ENCODE peak calls at places on chromosomes 7 and 10, in six cellular contexts. One of them, this sample, is unnamed.

GRCh38 chr7:81308643-81309354 is 389.9 kb upstream of the SEMA3C start:
- DNase-seq in upper lobe of left lung: no peak
- DNase-seq in ovary: no peak
- DNase-seq in tibial nerve: no peak
- DNase-seq in A549: no peak
- DNase-seq in transverse colon: no peak
- DNase-seq in this sample: no peak

GRCh38 chr10:127151981-127152699 is 44.3 kb downstream of the INSYN2A start:
- DNase-seq in upper lobe of left lung: peak; percentile 84
- DNase-seq in ovary: no peak
- DNase-seq in tibial nerve: no peak
- DNase-seq in A549: peak; percentile 41
- DNase-seq in transverse colon: no peak
- DNase-seq in this sample: no peak

GRCh38 chr7:121530251-121531174 is 134.4 kb upstream of the FAM3C start:
- DNase-seq in upper lobe of left lung: peak; percentile 21
- DNase-seq in ovary: no peak
- DNase-seq in tibial nerve: no peak
- DNase-seq in A549: peak; percentile 59
- DNase-seq in transverse colon: peak; percentile 33
- DNase-seq in this sample: no peak

GRCh38 chr10:80265740-80266512 is 23.5 kb downstream of the MAT1A start:
- DNase-seq in upper lobe of left lung: no peak
- DNase-seq in ovary: peak; percentile 52
- DNase-seq in tibial nerve: no peak
- DNase-seq in A549: no peak
- DNase-seq in transverse colon: no peak
- DNase-seq in this sample: no peak

GRCh38 chr7:81645435-81645834 is 124.4 kb downstream of the HGF start:
- DNase-seq in upper lobe of left lung: no peak
- DNase-seq in ovary: no peak
- DNase-seq in tibial nerve: no peak
- DNase-seq in A549: no peak
- DNase-seq in transverse colon: no peak
- DNase-seq in this sample: no peak

GRCh38 chr7:114630186-114630824 is 215.7 kb downstream of the FOXP2 start:
- DNase-seq in upper lobe of left lung: no peak
- DNase-seq in ovary: no peak
- DNase-seq in tibial nerve: no peak
- DNase-seq in A549: no peak
- DNase-seq in transverse colon: no peak
- DNase-seq in this sample: no peak

GRCh38 chr10:110534571-110534970 is 32.9 kb upstream of the SMC3 start:
- DNase-seq in upper lobe of left lung: no peak
- DNase-seq in ovary: no peak
- DNase-seq in tibial nerve: no peak
- DNase-seq in A549: no peak
- DNase-seq in transverse colon: no peak
- DNase-seq in this sample: no peak

GRCh38 chr7:137001041-137001440 is 132.6 kb downstream of the CHRM2 start:
- DNase-seq in upper lobe of left lung: no peak
- DNase-seq in ovary: no peak
- DNase-seq in tibial nerve: no peak
- DNase-seq in A549: no peak
- DNase-seq in transverse colon: no peak
- DNase-seq in this sample: no peak

GRCh38 chr10:69057261-69057950 is 30.5 kb upstream of the SRGN start:
- DNase-seq in upper lobe of left lung: peak; percentile 82
- DNase-seq in ovary: no peak
- DNase-seq in tibial nerve: no peak
- DNase-seq in A549: no peak
- DNase-seq in transverse colon: peak; percentile 39
- DNase-seq in this sample: no peak

GRCh38 chr7:40716052-40716451 is 581.2 kb downstream of the SUGCT start:
- DNase-seq in upper lobe of left lung: no peak
- DNase-seq in ovary: no peak
- DNase-seq in tibial nerve: no peak
- DNase-seq in A549: no peak
- DNase-seq in transverse colon: no peak
- DNase-seq in this sample: no peak

GRCh38 chr10:48444266-48444665 is 137.8 kb downstream of the MAPK8 start:
- DNase-seq in upper lobe of left lung: no peak
- DNase-seq in ovary: no peak
- DNase-seq in tibial nerve: no peak
- DNase-seq in A549: peak; percentile 57
- DNase-seq in transverse colon: no peak
- DNase-seq in this sample: no peak

GRCh38 chr7:140326116-140326928 is 72.0 kb downstream of the SLC37A3 start:
- DNase-seq in upper lobe of left lung: peak; percentile 76
- DNase-seq in ovary: peak; percentile 74
- DNase-seq in tibial nerve: peak; percentile 84
- DNase-seq in A549: peak; percentile 67
- DNase-seq in transverse colon: peak; percentile 84
- DNase-seq in this sample: no peak

GRCh38 chr10:4174197-4174596 is 389.2 kb upstream of the KLF6 start:
- DNase-seq in upper lobe of left lung: no peak
- DNase-seq in ovary: no peak
- DNase-seq in tibial nerve: no peak
- DNase-seq in A549: peak; percentile 43
- DNase-seq in transverse colon: no peak
- DNase-seq in this sample: no peak

GRCh38 chr10:78316451-78316931 is 282.8 kb downstream of the RPS24 start:
- DNase-seq in upper lobe of left lung: no peak
- DNase-seq in ovary: peak; percentile 50
- DNase-seq in tibial nerve: no peak
- DNase-seq in A549: no peak
- DNase-seq in transverse colon: no peak
- DNase-seq in this sample: no peak

GRCh38 chr7:150514748-150515222 is at the start of gene GIMAP7:
- DNase-seq in upper lobe of left lung: peak; percentile 21
- DNase-seq in ovary: no peak
- DNase-seq in tibial nerve: no peak
- DNase-seq in A549: no peak
- DNase-seq in transverse colon: peak; percentile 42
- DNase-seq in this sample: no peak

GRCh38 chr7:19519443-19519977 is 189.3 kb downstream of the POLR1F start:
- DNase-seq in upper lobe of left lung: no peak
- DNase-seq in ovary: no peak
- DNase-seq in tibial nerve: no peak
- DNase-seq in A549: no peak
- DNase-seq in transverse colon: no peak
- DNase-seq in this sample: no peak

GRCh38 chr10:34811968-34812514 is 3.1 kb downstream of the PARD3 start:
- DNase-seq in upper lobe of left lung: no peak
- DNase-seq in ovary: no peak
- DNase-seq in tibial nerve: no peak
- DNase-seq in A549: no peak
- DNase-seq in transverse colon: no peak
- DNase-seq in this sample: no peak

DNA sequence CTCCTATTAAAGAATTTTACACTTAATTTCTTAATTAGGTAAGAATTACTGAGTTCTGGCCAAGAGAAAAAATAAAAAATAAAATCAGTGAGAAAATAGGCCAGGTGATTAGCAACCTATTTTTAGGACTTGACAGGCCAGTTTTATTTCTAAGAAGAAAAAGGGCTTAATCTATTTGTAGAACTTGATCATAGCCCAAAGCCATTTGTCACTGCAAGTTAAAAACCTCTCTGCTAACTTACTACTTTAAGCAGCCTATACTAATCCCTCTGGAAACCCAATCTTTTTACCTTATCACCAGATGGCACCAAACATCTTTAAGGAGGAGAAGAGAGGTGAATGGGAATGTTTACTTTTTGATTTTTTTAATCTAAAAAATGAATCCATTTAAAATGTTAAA is 222.1 kb upstream of the RHOBTB1 start:
- DNase-seq in upper lobe of left lung: no peak
- DNase-seq in ovary: no peak
- DNase-seq in tibial nerve: no peak
- DNase-seq in A549: no peak
- DNase-seq in transverse colon: no peak
- DNase-seq in this sample: no peak
- TF ChIP-seq CTCF in upper lobe of left lung: no peak
- TF ChIP-seq CTCF in ovary: no peak
- TF ChIP-seq CTCF in tibial nerve: no peak
- TF ChIP-seq CTCF in A549: no peak
- TF ChIP-seq CTCF in transverse colon: no peak
- TF ChIP-seq CTCF in this sample: no peak

DNA sequence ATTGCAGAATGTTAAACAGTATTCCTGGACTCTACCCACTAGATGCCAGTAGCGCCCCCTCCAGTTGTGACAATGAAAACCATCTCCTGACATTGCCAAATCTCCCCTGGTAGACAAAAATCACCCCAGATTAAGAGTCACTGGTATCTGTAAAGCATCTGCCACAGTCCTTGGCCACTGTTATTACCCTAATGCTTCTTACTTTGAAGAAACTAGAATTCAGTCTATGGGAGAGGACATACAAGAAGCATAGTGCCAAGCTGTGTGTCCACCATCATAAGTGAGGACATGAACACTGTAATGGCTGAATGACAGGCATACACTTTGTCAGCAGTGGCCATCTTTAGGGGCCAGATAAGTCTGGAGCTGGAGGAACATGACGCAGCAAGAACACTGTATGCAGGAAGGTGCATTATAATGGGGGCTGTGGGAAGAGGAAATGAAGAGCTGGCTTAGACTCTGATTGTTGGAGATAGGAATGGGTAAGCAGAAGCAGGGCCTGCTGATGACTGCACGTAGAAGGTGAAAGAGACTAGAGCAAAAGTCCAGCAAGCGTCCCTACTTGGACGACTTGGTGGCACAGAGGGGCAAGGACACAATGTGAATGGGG is 32.5 kb downstream of the CBX3 start:
- DNase-seq in upper lobe of left lung: no peak
- DNase-seq in ovary: no peak
- DNase-seq in tibial nerve: no peak
- DNase-seq in A549: no peak
- DNase-seq in transverse colon: no peak
- DNase-seq in this sample: no peak
- TF ChIP-seq EP300 in upper lobe of left lung: no peak
- TF ChIP-seq EP300 in ovary: no peak
- TF ChIP-seq EP300 in tibial nerve: no peak
- TF ChIP-seq EP300 in A549: no peak
- TF ChIP-seq EP300 in transverse colon: no peak
- TF ChIP-seq EP300 in this sample: no peak

GRCh38 chr10:10056958-10057357 is 960.7 kb upstream of the CELF2 start:
- DNase-seq in upper lobe of left lung: no peak
- DNase-seq in ovary: no peak
- DNase-seq in tibial nerve: no peak
- DNase-seq in A549: no peak
- DNase-seq in transverse colon: no peak
- DNase-seq in this sample: no peak
- TF ChIP-seq CTCF in upper lobe of left lung: no peak
- TF ChIP-seq CTCF in ovary: no peak
- TF ChIP-seq CTCF in tibial nerve: no peak
- TF ChIP-seq CTCF in A549: no peak
- TF ChIP-seq CTCF in transverse colon: no peak
- TF ChIP-seq CTCF in this sample: no peak

GRCh38 chr10:30422981-30423654 is 10.9 kb upstream of the MAP3K8 start:
- DNase-seq in upper lobe of left lung: peak; percentile 78
- DNase-seq in ovary: no peak
- DNase-seq in tibial nerve: peak; percentile 59
- DNase-seq in A549: peak; percentile 96
- DNase-seq in transverse colon: peak; percentile 52
- DNase-seq in this sample: no peak
- TF ChIP-seq EP300 in upper lobe of left lung: no peak
- TF ChIP-seq EP300 in ovary: no peak
- TF ChIP-seq EP300 in tibial nerve: no peak
- TF ChIP-seq EP300 in A549: peak; percentile 80
- TF ChIP-seq EP300 in transverse colon: no peak
- TF ChIP-seq EP300 in this sample: no peak

DNA sequence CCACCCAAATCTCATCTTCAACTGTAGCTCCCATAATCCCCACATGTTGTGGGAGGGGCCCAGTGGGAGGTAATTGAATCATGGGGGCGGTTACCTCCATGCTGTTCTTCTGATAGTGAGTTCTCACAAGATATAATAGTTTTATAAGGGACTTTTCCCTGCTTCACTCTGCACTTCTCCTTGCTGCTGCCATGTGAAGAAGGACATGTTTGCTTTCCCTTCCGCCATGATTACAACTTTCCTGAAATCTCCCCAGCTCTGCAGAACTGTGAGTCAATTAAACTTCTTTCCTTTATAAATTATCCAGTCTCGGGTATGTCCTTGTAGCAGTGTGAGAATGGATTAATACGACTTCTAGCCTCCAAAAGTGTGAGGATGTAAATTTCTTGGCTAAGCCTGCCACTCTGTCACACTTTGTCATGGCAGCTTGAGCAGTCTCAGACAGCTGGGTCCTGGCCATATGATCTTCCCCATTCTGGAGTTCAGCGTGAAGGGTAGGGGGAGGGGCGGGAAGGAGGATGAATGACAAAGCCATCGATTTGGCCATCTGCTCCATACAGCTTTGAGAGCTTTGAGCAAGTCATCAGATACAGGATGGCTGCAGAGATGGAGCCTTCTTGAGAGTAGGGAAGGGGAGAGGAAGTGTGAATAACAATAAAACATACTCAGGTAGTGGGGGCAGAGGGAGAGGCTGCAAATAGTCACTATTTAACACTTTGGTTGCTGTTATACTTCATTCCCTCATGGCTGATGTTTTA is 19.1 kb upstream of the INPP5F start:
- DNase-seq in upper lobe of left lung: no peak
- DNase-seq in ovary: no peak
- DNase-seq in tibial nerve: no peak
- DNase-seq in A549: no peak
- DNase-seq in transverse colon: no peak
- DNase-seq in this sample: no peak
- TF ChIP-seq CTCF in upper lobe of left lung: no peak
- TF ChIP-seq CTCF in ovary: no peak
- TF ChIP-seq CTCF in tibial nerve: no peak
- TF ChIP-seq CTCF in A549: no peak
- TF ChIP-seq CTCF in transverse colon: no peak
- TF ChIP-seq CTCF in this sample: no peak

GRCh38 chr7:126698446-126698845 is 554.3 kb downstream of the GRM8 start:
- DNase-seq in upper lobe of left lung: no peak
- DNase-seq in ovary: no peak
- DNase-seq in tibial nerve: no peak
- DNase-seq in A549: no peak
- DNase-seq in transverse colon: no peak
- DNase-seq in this sample: no peak

GRCh38 chr7:126698909-126699308 is 553.8 kb downstream of the GRM8 start:
- DNase-seq in upper lobe of left lung: no peak
- DNase-seq in ovary: no peak
- DNase-seq in tibial nerve: no peak
- DNase-seq in A549: no peak
- DNase-seq in transverse colon: no peak
- DNase-seq in this sample: no peak

GRCh38 chr7:126699707-126700106 is 553.0 kb downstream of the GRM8 start:
- DNase-seq in upper lobe of left lung: no peak
- DNase-seq in ovary: no peak
- DNase-seq in tibial nerve: no peak
- DNase-seq in A549: no peak
- DNase-seq in transverse colon: no peak
- DNase-seq in this sample: no peak

GRCh38 chr7:126702242-126703016 is 550.3 kb downstream of the GRM8 start:
- DNase-seq in upper lobe of left lung: no peak
- DNase-seq in ovary: no peak
- DNase-seq in tibial nerve: no peak
- DNase-seq in A549: no peak
- DNase-seq in transverse colon: no peak
- DNase-seq in this sample: no peak

GRCh38 chr7:126700807-126701604 is 551.7 kb downstream of the GRM8 start:
- DNase-seq in upper lobe of left lung: peak; percentile 26
- DNase-seq in ovary: peak; percentile 29
- DNase-seq in tibial nerve: no peak
- DNase-seq in A549: peak; percentile 82
- DNase-seq in transverse colon: peak; percentile 16
- DNase-seq in this sample: no peak
- TF ChIP-seq EP300 in upper lobe of left lung: no peak
- TF ChIP-seq EP300 in ovary: no peak
- TF ChIP-seq EP300 in tibial nerve: no peak
- TF ChIP-seq EP300 in A549: no peak
- TF ChIP-seq EP300 in transverse colon: no peak
- TF ChIP-seq EP300 in this sample: no peak

GRCh38 chr7:35508623-35509400 is 186.1 kb downstream of the HERPUD2 start:
- DNase-seq in upper lobe of left lung: no peak
- DNase-seq in ovary: no peak
- DNase-seq in tibial nerve: no peak
- DNase-seq in A549: peak; percentile 10
- DNase-seq in transverse colon: no peak
- DNase-seq in this sample: no peak
- TF ChIP-seq CTCF in upper lobe of left lung: no peak
- TF ChIP-seq CTCF in ovary: no peak
- TF ChIP-seq CTCF in tibial nerve: no peak
- TF ChIP-seq CTCF in A549: peak; percentile 6
- TF ChIP-seq CTCF in transverse colon: no peak
- TF ChIP-seq CTCF in this sample: no peak